ENCODE peak calls at places on chromosomes 2 and 18, in seven cellular contexts. G, P, D, Q, F, E and B are unnamed samples.

GRCh38 chr2:126729896-126730295 is 73.9 kb downstream of the GYPC start:
- DNase-seq in F (no peak), Q (no peak), E (no peak), P (no peak), G (no peak), D (no peak), B (no peak)

GRCh38 chr2:205771063-205771462 is 88.8 kb downstream of the NRP2 start:
- DNase-seq in G (no peak), E (no peak), Q (no peak), F (no peak), P (peak; percentile 94), D (no peak), B (no peak)

GRCh38 chr18:50398947-50399346 is 24.1 kb downstream of the SKA1 start:
- DNase-seq in D (no peak), P (no peak), F (no peak), E (no peak), G (no peak), Q (no peak), B (no peak)

GRCh38 chr2:238635637-238636036 is 208.9 kb downstream of the ASB1 start:
- DNase-seq in G (no peak), E (no peak), P (no peak), D (no peak), F (no peak), Q (peak; percentile 76), B (no peak)

GRCh38 chr2:100470898-100471514 is 724 bp downstream of the NMS start:
- DNase-seq in E (no peak), F (peak; percentile 26), D (no peak), Q (no peak), P (peak; percentile 7), G (no peak), B (peak; percentile 21)

GRCh38 chr2:122136071-122136470 is 380.6 kb downstream of the TSN start:
- DNase-seq in D (peak; percentile 27), P (peak; percentile 21), F (no peak), E (no peak), G (no peak), Q (no peak), B (no peak)

GRCh38 chr2:41768301-41768700 is 279.5 kb upstream of the PKDCC start:
- DNase-seq in Q (no peak), G (no peak), E (no peak), D (no peak), P (no peak), F (no peak), B (no peak)

GRCh38 chr2:177682006-177682405 is 289.4 kb downstream of the AGPS start:
- DNase-seq in F (no peak), D (no peak), Q (no peak), P (no peak), E (no peak), G (no peak), B (no peak)

GRCh38 chr2:118103963-118104942 is 16.0 kb downstream of the INSIG2 start:
- DNase-seq in D (no peak), Q (no peak), E (no peak), G (no peak), P (no peak), F (no peak), B (no peak)

GRCh38 chr2:62071126-62071598 is 124.8 kb upstream of the B3GNT2 start:
- DNase-seq in D (no peak), F (no peak), G (no peak), Q (no peak), E (no peak), P (no peak), B (no peak)

GRCh38 chr18:51135795-51136194 is 61.7 kb downstream of the MEX3C start:
- DNase-seq in F (no peak), Q (no peak), E (no peak), D (no peak), P (no peak), G (no peak), B (no peak)

GRCh38 chr2:113910967-113911678 is 21.2 kb downstream of the ACTR3 start:
- DNase-seq in F (no peak), Q (no peak), P (no peak), G (no peak), D (no peak), E (no peak), B (no peak)

GRCh38 chr18:48129621-48130082 is 199.2 kb upstream of the SMAD2 start:
- DNase-seq in G (no peak), E (peak; percentile 67), D (no peak), Q (no peak), P (no peak), F (no peak), B (peak; percentile 41)

GRCh38 chr2:233438573-233439147 is 84.4 kb downstream of the DGKD start:
- DNase-seq in Q (peak; percentile 53), P (no peak), F (no peak), G (peak; percentile 19), E (no peak), D (no peak), B (no peak)

GRCh38 chr2:156818221-156818620 is 382.0 kb downstream of the GPD2 start:
- DNase-seq in E (no peak), P (no peak), F (no peak), Q (no peak), G (no peak), D (no peak), B (no peak)

GRCh38 chr2:72027426-72028161 is 120.1 kb downstream of the CYP26B1 start:
- DNase-seq in G (no peak), P (no peak), D (no peak), F (no peak), Q (no peak), E (peak; percentile 64), B (peak; percentile 7)

GRCh38 chr18:21740474-21740723 is 193 bp upstream of the MIB1 start:
- DNase-seq in F (peak; percentile 99), E (peak; percentile 98), Q (peak; percentile 99), D (peak; percentile 65), G (peak; percentile 99), P (peak; percentile 94), B (no peak)

GRCh38 chr2:219634951-219635751 is 7.7 kb downstream of the SLC4A3 start:
- DNase-seq in Q (peak; percentile 46), D (no peak), P (no peak), F (no peak), G (no peak), E (peak; percentile 72), B (peak; percentile 27)

GRCh38 chr18:70377857-70378701 is 89.2 kb downstream of the SOCS6 start:
- DNase-seq in P (no peak), G (no peak), D (no peak), E (no peak), Q (no peak), F (no peak), B (no peak)

GRCh38 chr2:202035941-202036372 is 2.3 kb downstream of the FZD7 start:
- DNase-seq in Q (peak; percentile 77), D (no peak), P (peak; percentile 41), F (no peak), G (no peak), E (no peak), B (peak; percentile 59)

GRCh38 chr2:168685619-168686453 is 116.6 kb upstream of the NOSTRIN start:
- DNase-seq in E (no peak), F (no peak), Q (no peak), G (no peak), D (no peak), P (no peak), B (no peak)

GRCh38 chr18:51153659-51154371 is 43.7 kb downstream of the MEX3C start:
- DNase-seq in D (no peak), P (no peak), Q (no peak), F (no peak), G (no peak), E (no peak), B (no peak)

GRCh38 chr18:23811176-23811575 is 121.9 kb downstream of the LAMA3 start:
- DNase-seq in P (no peak), E (no peak), D (no peak), G (no peak), Q (no peak), F (no peak), B (no peak)

GRCh38 chr18:27860701-27861107 is 316.2 kb downstream of the CDH2 start:
- DNase-seq in D (no peak), F (peak; percentile 45), P (peak; percentile 2), Q (no peak), E (no peak), G (no peak), B (no peak)

GRCh38 chr2:43436431-43436830 is 159.4 kb downstream of the THADA start:
- DNase-seq in G (no peak), D (no peak), E (no peak), F (no peak), P (no peak), Q (no peak), B (no peak)
- H3K4me3 ChIP-seq in G (no peak overlapping the region), D (no peak overlapping the region), E (no peak overlapping the region), F (no peak overlapping the region), P (no peak overlapping the region), Q (no peak overlapping the region), B (no peak overlapping the region)

GRCh38 chr18:2222270-2223185 is 348.8 kb downstream of the METTL4 start:
- DNase-seq in G (peak; percentile 47), P (no peak), E (no peak), Q (no peak), D (no peak), F (no peak), B (no peak)

GRCh38 chr18:2218101-2218500 is 353.2 kb downstream of the METTL4 start:
- DNase-seq in E (no peak), F (no peak), Q (no peak), D (no peak), G (no peak), P (no peak), B (no peak)

GRCh38 chr18:2223394-2223793 is 347.9 kb downstream of the METTL4 start:
- DNase-seq in Q (no peak), P (no peak), F (no peak), D (no peak), G (no peak), E (no peak), B (no peak)

GRCh38 chr18:2223859-2224258 is 347.4 kb downstream of the METTL4 start:
- DNase-seq in F (peak; percentile 26), G (no peak), E (no peak), D (no peak), P (peak; percentile 6), Q (no peak), B (no peak)
- TF ChIP-seq CTCF in F (peak; percentile 38), G (no peak), E (no peak), D (peak; percentile 34), P (peak; percentile 45), Q (no peak), B (no peak)

GRCh38 chr2:131094655-131095281 is 1.5 kb upstream of the FAM168B start:
- DNase-seq in Q (no peak), D (no peak), E (no peak), P (peak; percentile 7), F (no peak), G (no peak), B (no peak)

GRCh38 chr2:131092409-131093065 is 723 bp downstream of the FAM168B start:
- DNase-seq in Q (no peak), G (no peak), E (peak; percentile 81), D (no peak), P (no peak), F (no peak), B (no peak)

GRCh38 chr2:131093066-131093842 is at the start of gene FAM168B:
- DNase-seq in D (peak; percentile 76), F (peak; percentile 90), E (peak; percentile 90), P (peak; percentile 88), G (peak; percentile 94), Q (peak; percentile 93), B (peak; percentile 89)
- TF ChIP-seq POLR2A in D (peak; percentile 69), F (peak; percentile 88), E (peak; percentile 45), P (peak; percentile 93), G (peak; percentile 80), Q (peak; percentile 57), B (peak; percentile 96)

DNA sequence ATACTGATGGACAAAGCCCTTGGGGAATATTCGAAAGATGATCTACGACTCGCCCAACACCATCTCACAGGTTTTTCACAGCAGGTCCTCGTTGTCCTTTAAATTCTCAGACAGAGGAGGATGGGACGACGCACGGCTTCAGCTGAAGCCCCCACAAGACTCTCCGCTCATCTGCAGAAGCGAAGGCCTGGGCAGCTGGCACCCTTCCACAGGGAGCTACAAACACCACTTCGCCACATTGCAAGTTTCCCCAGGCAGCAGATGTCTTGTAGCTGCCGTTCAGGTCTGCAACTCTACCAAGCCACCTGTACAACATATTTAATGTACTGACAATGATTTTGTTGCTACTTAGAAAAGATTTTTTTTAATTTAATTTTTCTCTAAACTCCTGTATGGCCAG is 642.9 kb downstream of the ZEB2 start:
- DNase-seq in E (no peak), D (no peak), P (no peak), Q (no peak), G (no peak), F (no peak), B (no peak)
- H3K4me3 ChIP-seq in E (no peak overlapping the region), D (no peak overlapping the region), P (no peak overlapping the region), Q (no peak overlapping the region), G (no peak overlapping the region), F (no peak overlapping the region), B (no peak overlapping the region)